ENCODE peak calls at places on chromosomes 4 and X, in nine cellular contexts. Q is activated naive CD8-positive, alpha-beta T cell treated with anti-CD3 and anti-CD28 coated beads, Interleukin-2, amount 10 ng/mL, durations not matched to agents 7 days and 5 days; R is naive thymus-derived CD8-positive, alpha-beta T cell; X is effector memory CD8-positive, alpha-beta T cell; A is RWPE2; Z is aorta; E is GM12878; U is natural killer cell; Y is activated naive CD4-positive, alpha-beta T cell treated with anti-CD3 and anti-CD28 coated beads, Interleukin-2, amount 50 U/mL, for 72 hours. B is an unnamed sample.

GRCh38 chrX:16722481-16722880 is 3.1 kb downstream of the SYAP1 start:
- ATAC-seq in Q (no peak), R (no peak), X (no peak), A (no peak), Z (no peak), E (no peak), U (no peak), Y (no peak), B (no peak)

GRCh38 chrX:39309018-39309620 is 507.9 kb downstream of the MID1IP1 start:
- ATAC-seq in Q (peak; percentile 46), R (peak; percentile 83), X (peak; percentile 29), A (no peak), Z (no peak), E (peak; percentile 57), U (no peak), Y (peak; percentile 93), B (peak; percentile 93)

GRCh38 chr4:1265351-1265750 is 16.4 kb upstream of the CTBP1 start:
- ATAC-seq in Q (no peak), R (no peak), X (no peak), A (no peak), Z (no peak), E (no peak), U (no peak), Y (no peak), B (no peak)

GRCh38 chr4:99408346-99408745 is 26.8 kb downstream of the ADH7 start:
- ATAC-seq in Q (no peak), R (no peak), X (no peak), A (no peak), Z (no peak), E (no peak), U (no peak), Y (no peak), B (no peak)

GRCh38 chrX:39361736-39362135 is 560.5 kb downstream of the MID1IP1 start:
- ATAC-seq in Q (no peak), R (no peak), X (no peak), A (no peak), Z (no peak), E (no peak), U (no peak), Y (no peak), B (no peak)

GRCh38 chrX:45479835-45480422 is 279.3 kb upstream of the DIPK2B start:
- ATAC-seq in Q (no peak), R (no peak), X (no peak), A (peak; percentile 90), Z (no peak), E (no peak), U (no peak), Y (peak; percentile 60), B (peak; percentile 97)

GRCh38 chr4:173039617-173040176 is 128.9 kb upstream of the GALNT7 start:
- ATAC-seq in Q (no peak), R (no peak), X (no peak), A (no peak), Z (peak; percentile 36), E (no peak), U (no peak), Y (no peak), B (no peak)

GRCh38 chr4:186598686-186599085 is 43.3 kb upstream of the MTNR1A start:
- ATAC-seq in Q (no peak), R (no peak), X (no peak), A (no peak), Z (no peak), E (no peak), U (no peak), Y (no peak), B (no peak)

GRCh38 chr4:31995943-31996901 is 1276.1 kb downstream of the PCDH7 start:
- ATAC-seq in Q (no peak), R (no peak), X (no peak), A (no peak), Z (no peak), E (no peak), U (no peak), Y (no peak), B (no peak)

GRCh38 chrX:135425566-135425965 is 3.8 kb downstream of the SMIM10L2A start:
- ATAC-seq in Q (no peak), R (no peak), X (no peak), A (no peak), Z (no peak), E (no peak), U (no peak), Y (no peak), B (no peak)

GRCh38 chr4:109079177-109079576 is 223.3 kb downstream of the COL25A1 start:
- ATAC-seq in Q (no peak), R (no peak), X (no peak), A (peak; percentile 74), Z (no peak), E (no peak), U (no peak), Y (no peak), B (no peak)

GRCh38 chr4:74738756-74739155 is 55.6 kb downstream of the BTC start:
- ATAC-seq in Q (no peak), R (no peak), X (no peak), A (peak; percentile 95), Z (no peak), E (no peak), U (no peak), Y (no peak), B (no peak)

GRCh38 chr4:57875829-57876392 is 765.7 kb upstream of the IGFBP7 start:
- ATAC-seq in Q (no peak), R (no peak), X (no peak), A (no peak), Z (no peak), E (no peak), U (no peak), Y (no peak), B (no peak)

GRCh38 chrX:117689956-117690355 is 426.7 kb downstream of the KLHL13 start:
- ATAC-seq in Q (no peak), R (no peak), X (no peak), A (no peak), Z (no peak), E (no peak), U (no peak), Y (no peak), B (no peak)

GRCh38 chrX:135931644-135932487 is 38.4 kb downstream of the SAGE1 start:
- ATAC-seq in Q (no peak), R (no peak), X (peak; percentile 36), A (peak; percentile 71), Z (no peak), E (peak; percentile 95), U (no peak), Y (peak; percentile 49), B (peak; percentile 52)

GRCh38 chr4:82215800-82216199 is 158.0 kb downstream of the HNRNPD start:
- ATAC-seq in Q (no peak), R (no peak), X (no peak), A (no peak), Z (no peak), E (no peak), U (no peak), Y (no peak), B (no peak)

GRCh38 chrX:45824471-45824870 is 623.8 kb upstream of the DIPK2B start:
- ATAC-seq in Q (no peak), R (no peak), X (peak; percentile 37), A (peak; percentile 94), Z (peak; percentile 66), E (peak; percentile 58), U (no peak), Y (peak; percentile 100), B (peak; percentile 99)

GRCh38 chr4:10030946-10031662 is 9.8 kb upstream of the SLC2A9 start:
- ATAC-seq in Q (no peak), R (no peak), X (no peak), A (no peak), Z (no peak), E (no peak), U (no peak), Y (no peak), B (no peak)

GRCh38 chrX:13364230-13364629 is 44.4 kb upstream of the ATXN3L start:
- ATAC-seq in Q (no peak), R (no peak), X (no peak), A (no peak), Z (no peak), E (no peak), U (no peak), Y (no peak), B (no peak)

GRCh38 chr4:183838987-183839712 is 66.0 kb upstream of the STOX2 start:
- ATAC-seq in Q (no peak), R (no peak), X (no peak), A (peak; percentile 31), Z (peak; percentile 46), E (peak; percentile 21), U (no peak), Y (no peak), B (no peak)

GRCh38 chr4:121266982-121267381 is 102.9 kb upstream of the TNIP3 start:
- ATAC-seq in Q (no peak), R (no peak), X (no peak), A (no peak), Z (no peak), E (no peak), U (no peak), Y (no peak), B (no peak)

GRCh38 chrX:14032383-14032782 is 2.7 kb upstream of the GEMIN8 start:
- ATAC-seq in Q (no peak), R (no peak), X (no peak), A (no peak), Z (peak; percentile 28), E (no peak), U (no peak), Y (no peak), B (no peak)

GRCh38 chr4:16021804-16022560 is 59.0 kb upstream of the FGFBP2 start:
- ATAC-seq in Q (no peak), R (no peak), X (no peak), A (no peak), Z (no peak), E (no peak), U (no peak), Y (no peak), B (no peak)

GRCh38 chrX:76126851-76127250 is 46.0 kb upstream of the PBDC1 start:
- ATAC-seq in Q (no peak), R (no peak), X (no peak), A (no peak), Z (no peak), E (no peak), U (no peak), Y (no peak), B (no peak)

GRCh38 chr4:150063128-150063527 is 15.1 kb upstream of the DCLK2 start:
- ATAC-seq in Q (no peak), R (no peak), X (no peak), A (no peak), Z (no peak), E (no peak), U (no peak), Y (no peak), B (no peak)

GRCh38 chrX:102832661-102833060 is 104.4 kb upstream of the RAB40AL start:
- ATAC-seq in Q (no peak), R (no peak), X (no peak), A (no peak), Z (no peak), E (no peak), U (no peak), Y (no peak), B (no peak)

GRCh38 chr4:112029642-112030235 is 115.5 kb upstream of the FAM241A start:
- ATAC-seq in Q (no peak), R (no peak), X (no peak), A (peak; percentile 96), Z (no peak), E (no peak), U (no peak), Y (no peak), B (no peak)

GRCh38 chr4:15020502-15021286 is 18.4 kb downstream of the CPEB2 start:
- ATAC-seq in Q (no peak), R (no peak), X (no peak), A (no peak), Z (peak; percentile 59), E (peak; percentile 87), U (no peak), Y (no peak), B (no peak)

GRCh38 chr4:163536101-163536500 is 41.6 kb downstream of the TMA16 start:
- ATAC-seq in Q (no peak), R (no peak), X (no peak), A (no peak), Z (no peak), E (no peak), U (no peak), Y (no peak), B (no peak)

GRCh38 chr4:173191623-173192041 is 23.0 kb downstream of the GALNT7 start:
- ATAC-seq in Q (no peak), R (no peak), X (no peak), A (peak; percentile 94), Z (no peak), E (no peak), U (no peak), Y (peak; percentile 86), B (peak; percentile 88)

GRCh38 chr4:140257461-140258305 is 103.7 kb upstream of the MAML3 start:
- ATAC-seq in Q (no peak), R (no peak), X (no peak), A (no peak), Z (no peak), E (no peak), U (no peak), Y (no peak), B (no peak)

B was measured in activated T-helper 17 cell treated with anti-CD3 and anti-CD28 coated beads, Interleukin-2, amount 50 U/mL, for 72 hours.